ENCODE peak calls at places on chromosomes 6 and 20, in four cellular contexts. K is astrocyte of the spinal cord, L is body of pancreas, X is ovary. S is an unnamed sample.

GRCh38 chr20:18712877-18713276 is 100.7 kb upstream of the SCP2D1 start:
- DNase-seq in K (no peak), L (no peak), X (no peak), S (no peak)

GRCh38 chr6:110529355-110529754 is 52.9 kb upstream of the SLC22A16 start:
- DNase-seq in K (peak), L (no peak), X (no peak), S (peak)

GRCh38 chr6:82712826-82713225 is 349.2 kb downstream of the TPBG start:
- DNase-seq in K (no peak), L (no peak), X (no peak), S (peak)

GRCh38 chr6:43978473-43979360 is 148.5 kb downstream of the MRPL14 start:
- DNase-seq in K (no peak), L (no peak), X (no peak), S (peak)

GRCh38 chr6:29516108-29516507 is 28.4 kb upstream of the MAS1L start:
- DNase-seq in K (peak), L (no peak), X (no peak), S (peak)

GRCh38 chr6:135488023-135488422 is 9.5 kb downstream of the AHI1 start:
- DNase-seq in K (peak), L (no peak), X (no peak), S (peak)

GRCh38 chr20:32278199-32278643 is 770 bp downstream of the KIF3B start:
- DNase-seq in K (no peak), L (no peak), X (no peak), S (no peak)

GRCh38 chr6:133951881-133952814 is 876 bp upstream of the TBPL1 start:
- DNase-seq in K (peak), L (peak), X (peak), S (peak)

GRCh38 chr6:169944415-169944814 is 193.0 kb downstream of the ERMARD start:
- DNase-seq in K (no peak), L (no peak), X (no peak), S (no peak)

GRCh38 chr6:24666097-24666615 is 543 bp downstream of the TDP2 start:
- DNase-seq in K (peak), L (peak), X (peak), S (peak)

GRCh38 chr20:22305391-22305790 is 279.0 kb downstream of the FOXA2 start:
- DNase-seq in K (no peak), L (no peak), X (no peak), S (no peak)

GRCh38 chr6:12477616-12478015 is 187.5 kb downstream of the EDN1 start:
- DNase-seq in K (no peak), L (no peak), X (no peak), S (no peak)

GRCh38 chr6:18062733-18063132 is 59.7 kb downstream of the NHLRC1 start:
- DNase-seq in K (no peak), L (peak), X (no peak), S (no peak)

GRCh38 chr20:51533291-51534172 is 9.0 kb downstream of the NFATC2 start:
- DNase-seq in K (peak), L (no peak), X (no peak), S (peak)

GRCh38 chr20:38604873-38605303 is 3.3 kb downstream of the ARHGAP40 start:
- DNase-seq in K (peak), L (no peak), X (no peak), S (peak)

DNA sequence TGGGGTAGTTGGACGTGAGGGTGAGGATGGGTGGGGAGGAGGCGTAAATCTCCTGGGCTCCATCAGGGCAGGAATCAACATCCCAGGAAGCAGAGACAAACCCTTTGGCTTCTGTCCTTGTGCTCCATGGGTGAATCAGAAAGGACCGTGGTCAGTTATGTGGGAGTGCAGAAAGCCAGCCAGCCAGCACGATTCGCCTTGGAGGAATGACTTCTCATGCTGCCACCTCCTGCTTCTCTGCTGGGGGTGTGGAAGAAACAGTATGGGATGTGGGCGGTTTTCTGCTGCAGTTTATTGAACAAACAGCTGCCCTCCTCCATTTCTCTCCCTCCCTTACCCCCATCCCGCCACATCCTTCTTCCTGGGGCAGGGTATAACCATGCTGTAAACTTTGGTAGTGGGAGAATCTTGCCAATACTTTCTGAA is 214.5 kb downstream of the SOX4 start:
- DNase-seq in K (peak), L (peak), X (peak), S (peak)
- TF ChIP-seq CTCF in K (no peak), L (no peak), X (no peak), S (no peak)

GRCh38 chr6:157455731-157456523 is 74.9 kb downstream of the ZDHHC14 start:
- DNase-seq in K (no peak), L (no peak), X (no peak), S (no peak)
- H3K4me3 ChIP-seq in K (no peak), L (no peak), X (no peak), S (no peak)

GRCh38 chr20:17281478-17281877 is 54.6 kb downstream of the PCSK2 start:
- DNase-seq in K (no peak), L (peak), X (no peak), S (no peak)
- TF ChIP-seq CTCF in K (peak), L (no peak), X (no peak), S (peak)

DNA sequence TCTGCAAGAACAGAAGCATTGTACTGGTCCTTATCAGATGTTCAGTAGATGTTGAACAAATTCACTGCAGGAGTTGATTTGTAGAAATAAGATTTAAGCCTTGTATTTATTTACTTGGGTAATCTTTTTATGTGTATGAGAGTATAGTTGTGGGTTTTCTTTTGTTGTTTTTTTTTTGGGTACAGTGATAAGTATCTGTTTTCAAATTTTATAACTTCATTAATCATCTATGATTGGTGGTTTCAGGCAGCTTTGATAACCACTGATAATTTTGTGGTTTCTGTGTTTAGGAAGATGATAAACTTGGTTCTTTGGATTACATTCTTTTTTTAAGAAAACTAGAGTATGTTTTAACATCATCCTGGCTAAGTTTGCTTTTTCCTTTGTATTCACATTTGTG is 2.8 kb downstream of the AFDN start:
- DNase-seq in K (no peak), L (no peak), X (no peak), S (no peak)
- H3K4me3 ChIP-seq in K (no peak), L (no peak), X (no peak), S (no peak)

GRCh38 chr6:34425132-34425497 is 754 bp downstream of the RPS10 start:
- DNase-seq in K (peak), L (no peak), X (no peak), S (no peak)

GRCh38 chr6:34424200-34425131 is 1.4 kb downstream of the RPS10 start:
- DNase-seq in K (no peak), L (no peak), X (no peak), S (no peak)

GRCh38 chr6:34423254-34423653 is 2.6 kb downstream of the RPS10 start:
- DNase-seq in K (no peak), L (no peak), X (no peak), S (peak)

DNA sequence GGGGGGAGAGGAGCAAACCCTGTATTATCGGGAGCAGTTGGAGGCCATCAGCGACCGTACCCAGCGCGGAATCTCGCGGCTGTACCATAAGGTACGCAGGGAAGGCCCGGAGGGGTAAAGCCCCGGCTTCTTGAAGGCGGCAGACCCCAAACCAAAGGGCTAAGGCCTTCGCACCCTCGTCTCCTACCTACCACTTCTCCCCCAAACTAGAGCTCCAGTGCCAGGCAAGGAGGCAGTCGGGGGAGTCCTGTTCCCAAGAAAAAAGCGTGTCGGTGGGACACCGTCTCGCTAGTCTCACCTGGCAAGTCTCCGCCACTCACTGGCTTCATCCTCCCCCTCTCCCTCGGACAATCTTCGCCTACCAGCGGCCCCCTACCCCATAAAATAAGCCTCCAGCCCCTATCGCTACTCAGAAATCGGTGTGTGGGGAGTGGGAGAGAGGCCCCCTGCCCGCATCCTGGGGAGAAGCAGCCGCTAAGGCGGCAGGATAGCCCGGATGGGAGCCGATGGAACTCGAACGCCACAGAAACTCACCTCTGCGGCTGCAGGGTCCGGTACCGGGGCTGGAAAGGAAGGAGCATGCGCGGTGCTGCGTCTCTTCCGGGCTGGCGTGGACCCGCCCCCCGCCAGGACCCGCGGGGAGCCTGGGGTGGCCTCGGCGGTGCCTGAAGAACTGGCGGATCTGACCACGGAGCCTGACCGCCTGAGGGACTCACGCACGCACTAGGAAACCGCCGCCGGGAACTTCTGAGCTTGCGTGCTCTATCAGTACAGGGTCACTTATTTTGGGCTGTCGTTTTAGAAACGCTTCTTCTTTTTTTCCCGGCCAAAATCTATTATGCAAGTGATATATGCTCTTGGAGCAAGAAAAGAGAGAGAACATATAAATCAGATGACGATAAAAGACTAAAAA is at the start of gene RPS10:
- DNase-seq in K (peak), L (peak), X (peak), S (peak)
- TF ChIP-seq CTCF in K (no peak), L (no peak), X (no peak), S (no peak)

S was measured in fibroblast of mammary gland.